ENCODE peak calls at places on chromosomes 3 and 15, in ten cellular contexts. M is heart right ventricle, R is IMR-90, Q is right atrium auricular region, E is aorta, J is substantia nigra, D is GM23338, U is tibial artery, G is lower lobe of right lung, P is ascending aorta. V is an unnamed sample.

GRCh38 chr3:144496116-144496835 is 524.7 kb downstream of the DIPK2A start:
- DNase-seq in M (no peak), R (no peak), Q (no peak), E (no peak), J (no peak), D (no peak), U (no peak), G (no peak), P (no peak), V (no peak)

GRCh38 chr3:45551214-45552010 is 43.1 kb upstream of the LIMD1 start:
- DNase-seq in M (peak), R (peak), Q (peak), E (peak), J (no peak), D (no peak), U (peak), G (no peak), P (peak), V (no peak)

GRCh38 chr3:191019855-191020254 is 157.4 kb upstream of the GMNC start:
- DNase-seq in M (no peak), R (no peak), Q (no peak), E (no peak), J (no peak), D (no peak), U (no peak), G (no peak), P (no peak), V (no peak)

GRCh38 chr15:74573987-74574386 is 33.0 kb downstream of the ARID3B start:
- DNase-seq in M (no peak), R (peak), Q (no peak), E (no peak), J (no peak), D (no peak), U (no peak), G (no peak), P (no peak), V (no peak)

GRCh38 chr3:169710619-169711018 is 47.1 kb upstream of the MECOM start:
- DNase-seq in M (no peak), R (peak), Q (no peak), E (no peak), J (no peak), D (no peak), U (no peak), G (no peak), P (no peak), V (no peak)

GRCh38 chr3:179842061-179842460 is 189.2 kb downstream of the USP13 start:
- DNase-seq in M (no peak), R (peak), Q (no peak), E (no peak), J (no peak), D (peak), U (no peak), G (no peak), P (no peak), V (no peak)

GRCh38 chr3:134085034-134085775 is 55.5 kb upstream of the SLCO2A1 start:
- DNase-seq in M (no peak), R (peak), Q (no peak), E (no peak), J (no peak), D (no peak), U (no peak), G (no peak), P (no peak), V (no peak)

GRCh38 chr15:37824717-37825382 is 109.6 kb upstream of the TMCO5A start:
- DNase-seq in M (no peak), R (peak), Q (no peak), E (no peak), J (no peak), D (no peak), U (no peak), G (no peak), P (no peak), V (no peak)

GRCh38 chr3:134852893-134853351 is 57.9 kb downstream of the EPHB1 start:
- DNase-seq in M (no peak), R (no peak), Q (no peak), E (peak), J (no peak), D (no peak), U (no peak), G (no peak), P (peak), V (peak)

GRCh38 chr3:63228087-63228486 is 50.0 kb upstream of the SYNPR start:
- DNase-seq in M (no peak), R (no peak), Q (no peak), E (no peak), J (no peak), D (no peak), U (no peak), G (no peak), P (no peak), V (no peak)

GRCh38 chr3:141425523-141426233 is 57.4 kb downstream of the ZBTB38 start:
- DNase-seq in M (no peak), R (peak), Q (no peak), E (no peak), J (no peak), D (no peak), U (no peak), G (no peak), P (no peak), V (no peak)

GRCh38 chr3:69339766-69340165 is 46.1 kb downstream of the FRMD4B start:
- DNase-seq in M (peak), R (no peak), Q (no peak), E (peak), J (no peak), D (no peak), U (peak), G (peak), P (no peak), V (no peak)

GRCh38 chr3:135929670-135930069 is 35.9 kb upstream of the PPP2R3A start:
- DNase-seq in M (peak), R (peak), Q (no peak), E (no peak), J (no peak), D (no peak), U (peak), G (no peak), P (no peak), V (no peak)

GRCh38 chr3:127074900-127075360 is 92.0 kb downstream of the PLXNA1 start:
- DNase-seq in M (no peak), R (peak), Q (no peak), E (peak), J (no peak), D (peak), U (peak), G (peak), P (peak), V (no peak)

GRCh38 chr3:108345492-108346205 is 49.3 kb downstream of the HHLA2 start:
- DNase-seq in M (no peak), R (peak), Q (no peak), E (no peak), J (no peak), D (peak), U (no peak), G (no peak), P (no peak), V (no peak)

GRCh38 chr3:168884353-168884903 is 779.1 kb downstream of the MECOM start:
- DNase-seq in M (peak), R (peak), Q (no peak), E (peak), J (no peak), D (no peak), U (peak), G (no peak), P (peak), V (no peak)

GRCh38 chr3:53005854-53006513 is 39.9 kb downstream of the SFMBT1 start:
- DNase-seq in M (no peak), R (no peak), Q (no peak), E (no peak), J (no peak), D (no peak), U (no peak), G (no peak), P (no peak), V (no peak)

GRCh38 chr3:40615916-40616315 is 91.2 kb downstream of the ZNF621 start:
- DNase-seq in M (no peak), R (no peak), Q (no peak), E (no peak), J (no peak), D (peak), U (no peak), G (no peak), P (no peak), V (no peak)

GRCh38 chr3:100899440-100900091 is 93.7 kb downstream of the ABI3BP start:
- DNase-seq in M (no peak), R (no peak), Q (no peak), E (no peak), J (no peak), D (no peak), U (no peak), G (no peak), P (no peak), V (no peak)

GRCh38 chr3:74904646-74905045 is 290.2 kb upstream of the CNTN3 start:
- DNase-seq in M (no peak), R (no peak), Q (no peak), E (no peak), J (no peak), D (no peak), U (no peak), G (no peak), P (no peak), V (no peak)

GRCh38 chr15:69039516-69040225 is 25.2 kb downstream of the NOX5 start:
- DNase-seq in M (no peak), R (no peak), Q (no peak), E (no peak), J (no peak), D (no peak), U (no peak), G (no peak), P (peak), V (no peak)

GRCh38 chr3:188323067-188323842 is 169.3 kb downstream of the LPP start:
- DNase-seq in M (no peak), R (no peak), Q (no peak), E (no peak), J (no peak), D (no peak), U (no peak), G (no peak), P (no peak), V (no peak)

GRCh38 chr15:57565326-57565725 is 26.4 kb upstream of the MYZAP start:
- DNase-seq in M (no peak), R (peak), Q (no peak), E (no peak), J (no peak), D (peak), U (no peak), G (no peak), P (no peak), V (no peak)

GRCh38 chr3:60707452-60708020 is 543.7 kb downstream of the FHIT start:
- DNase-seq in M (no peak), R (peak), Q (no peak), E (no peak), J (no peak), D (no peak), U (no peak), G (no peak), P (no peak), V (no peak)

GRCh38 chr3:188510366-188510765 is 356.4 kb downstream of the LPP start:
- DNase-seq in M (no peak), R (peak), Q (no peak), E (no peak), J (no peak), D (no peak), U (no peak), G (no peak), P (no peak), V (no peak)

GRCh38 chr3:19967208-19967607 is 20.3 kb downstream of the RAB5A start:
- DNase-seq in M (no peak), R (no peak), Q (no peak), E (no peak), J (no peak), D (no peak), U (no peak), G (no peak), P (no peak), V (no peak)

GRCh38 chr3:133038089-133038730 is at the start of gene TMEM108:
- DNase-seq in M (peak), R (peak), Q (peak), E (peak), J (peak), D (peak), U (peak), G (peak), P (peak), V (no peak)

GRCh38 chr15:53511175-53511574 is 248.3 kb downstream of the WDR72 start:
- DNase-seq in M (no peak), R (no peak), Q (no peak), E (no peak), J (no peak), D (no peak), U (no peak), G (no peak), P (no peak), V (no peak)

GRCh38 chr15:80604583-80605506 is 90.3 kb upstream of the ABHD17C start:
- DNase-seq in M (no peak), R (no peak), Q (peak), E (no peak), J (no peak), D (no peak), U (no peak), G (no peak), P (no peak), V (no peak)

GRCh38 chr3:192655040-192655439 is 72.3 kb downstream of the FGF12 start:
- DNase-seq in M (no peak), R (no peak), Q (no peak), E (no peak), J (no peak), D (no peak), U (no peak), G (no peak), P (no peak), V (no peak)

GRCh38 chr3:72010044-72010443 is 225.1 kb upstream of the PROK2 start:
- DNase-seq in M (no peak), R (no peak), Q (no peak), E (no peak), J (no peak), D (no peak), U (no peak), G (no peak), P (no peak), V (no peak)

GRCh38 chr3:141460097-141460704 is 26.6 kb upstream of the RASA2 start:
- DNase-seq in M (peak), R (peak), Q (peak), E (peak), J (peak), D (peak), U (peak), G (peak), P (peak), V (peak)

GRCh38 chr3:174438501-174439156 is 420.5 kb upstream of the NAALADL2 start:
- DNase-seq in M (no peak), R (no peak), Q (no peak), E (no peak), J (no peak), D (no peak), U (no peak), G (no peak), P (no peak), V (no peak)
- H3K27ac ChIP-seq in M (peak), R (peak), Q (peak), E (no peak), J (no peak), D (peak), U (peak), G (peak), P (peak), V (peak)

DNA sequence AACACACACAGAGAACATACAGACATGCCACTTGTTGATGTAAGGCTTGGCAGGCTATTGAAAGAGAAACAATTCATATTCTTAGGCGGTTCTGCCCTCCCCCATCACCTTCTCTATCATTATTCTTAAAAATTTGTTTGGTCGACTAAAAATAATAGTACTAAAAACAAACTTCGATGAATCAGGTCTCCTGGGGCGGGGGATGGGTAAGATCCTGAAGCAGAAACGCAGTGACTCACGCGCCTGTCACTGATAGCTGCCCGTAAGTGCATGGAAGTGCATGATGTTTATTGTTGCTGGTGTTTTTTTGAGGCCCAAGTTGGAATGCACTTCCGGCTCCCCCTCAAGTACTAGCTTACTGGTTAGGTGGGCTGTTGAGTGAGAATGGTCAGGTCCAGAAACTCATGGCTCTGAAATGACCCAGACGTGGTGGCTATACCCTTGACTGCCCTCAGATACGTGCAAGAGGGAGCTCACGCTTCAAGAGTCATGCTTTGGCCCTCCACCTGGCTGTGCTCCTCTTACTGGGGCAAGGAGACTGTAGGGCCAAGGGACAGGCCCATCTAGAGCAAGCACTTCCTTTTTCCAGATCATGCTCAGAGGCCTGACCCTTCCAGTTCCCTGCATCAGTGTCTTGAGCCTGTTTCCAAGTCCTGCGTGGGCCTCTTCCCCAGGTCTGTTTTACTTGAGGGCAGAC is 10.9 kb downstream of the SMAD3 start:
- DNase-seq in M (no peak), R (peak), Q (no peak), E (peak), J (no peak), D (no peak), U (no peak), G (no peak), P (peak), V (no peak)
- H3K27ac ChIP-seq in M (no peak), R (peak), Q (peak), E (no peak), J (no peak), D (no peak), U (no peak), G (peak), P (peak), V (peak)

GRCh38 chr15:78875107-78875914 is 2.6 kb downstream of the MORF4L1 start:
- DNase-seq in M (no peak), R (peak), Q (no peak), E (no peak), J (no peak), D (no peak), U (no peak), G (no peak), P (no peak), V (no peak)
- H3K27ac ChIP-seq in M (peak), R (peak), Q (peak), E (peak), J (no peak), D (peak), U (peak), G (peak), P (peak), V (peak)

GRCh38 chr15:96338772-96339661 is 8.5 kb downstream of the NR2F2 start:
- DNase-seq in M (no peak), R (no peak), Q (no peak), E (no peak), J (no peak), D (peak), U (no peak), G (no peak), P (no peak), V (no peak)
- H3K27ac ChIP-seq in M (peak), R (peak), Q (peak), E (peak), J (peak), D (no peak), U (peak), G (peak), P (peak), V (peak)

GRCh38 chr3:115100172-115100571 is 46.9 kb downstream of the ZBTB20 start:
- DNase-seq in M (peak), R (peak), Q (no peak), E (no peak), J (peak), D (peak), U (no peak), G (no peak), P (no peak), V (no peak)

GRCh38 chr3:115098354-115099073 is 48.6 kb downstream of the ZBTB20 start:
- DNase-seq in M (no peak), R (no peak), Q (no peak), E (no peak), J (no peak), D (no peak), U (no peak), G (no peak), P (no peak), V (no peak)

GRCh38 chr3:115099115-115099884 is 47.8 kb downstream of the ZBTB20 start:
- DNase-seq in M (no peak), R (peak), Q (no peak), E (no peak), J (no peak), D (no peak), U (no peak), G (no peak), P (no peak), V (no peak)

GRCh38 chr3:115095236-115095635 is 51.9 kb downstream of the ZBTB20 start:
- DNase-seq in M (no peak), R (no peak), Q (no peak), E (no peak), J (no peak), D (no peak), U (no peak), G (no peak), P (no peak), V (no peak)

DNA sequence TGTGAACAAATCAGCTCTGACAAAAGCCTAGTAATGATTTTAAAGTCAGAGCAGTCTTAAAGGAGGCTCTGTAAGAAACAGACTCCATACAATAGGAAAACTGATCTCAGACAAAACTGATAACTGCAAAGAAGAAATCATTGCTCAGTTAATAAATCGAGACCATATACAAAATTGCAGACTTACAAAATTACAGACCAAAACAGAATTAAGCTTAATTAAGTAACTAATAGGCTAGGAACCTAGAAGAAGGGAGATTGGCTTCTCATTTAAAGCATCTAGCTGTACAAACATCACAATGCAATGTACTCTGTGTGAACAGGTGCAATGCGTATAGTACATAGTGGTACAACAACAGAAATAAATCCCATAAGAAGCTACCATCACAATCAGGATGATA is 46.3 kb downstream of the ZBTB20 start:
- DNase-seq in M (no peak), R (no peak), Q (no peak), E (no peak), J (no peak), D (no peak), U (no peak), G (no peak), P (no peak), V (no peak)
- H3K27ac ChIP-seq in M (peak), R (no peak), Q (peak), E (no peak), J (peak), D (no peak), U (peak), G (peak), P (no peak), V (no peak)

DNA sequence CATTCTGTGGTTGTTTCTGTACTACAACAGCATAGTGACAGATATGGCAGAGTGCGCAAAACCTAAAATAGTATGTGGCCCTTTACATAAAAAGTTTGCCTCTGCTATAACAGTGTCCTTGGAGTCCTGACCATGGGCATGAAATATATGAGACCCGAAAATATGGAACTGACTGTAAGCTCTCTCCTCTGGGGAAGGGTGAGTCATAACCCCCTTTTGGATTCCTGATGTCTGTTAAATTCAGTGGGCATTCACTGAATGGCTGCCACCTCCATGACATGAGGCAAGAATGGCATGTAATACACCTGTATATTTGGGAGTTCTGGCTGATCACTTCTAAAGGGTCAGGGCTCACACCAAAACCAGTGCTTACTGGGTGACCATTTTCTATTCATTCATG is 6.1 kb downstream of the TBC1D2B start:
- DNase-seq in M (no peak), R (no peak), Q (no peak), E (no peak), J (no peak), D (no peak), U (no peak), G (no peak), P (no peak), V (no peak)
- H3K27ac ChIP-seq in M (peak), R (no peak), Q (peak), E (no peak), J (no peak), D (no peak), U (peak), G (peak), P (peak), V (peak)

DNA sequence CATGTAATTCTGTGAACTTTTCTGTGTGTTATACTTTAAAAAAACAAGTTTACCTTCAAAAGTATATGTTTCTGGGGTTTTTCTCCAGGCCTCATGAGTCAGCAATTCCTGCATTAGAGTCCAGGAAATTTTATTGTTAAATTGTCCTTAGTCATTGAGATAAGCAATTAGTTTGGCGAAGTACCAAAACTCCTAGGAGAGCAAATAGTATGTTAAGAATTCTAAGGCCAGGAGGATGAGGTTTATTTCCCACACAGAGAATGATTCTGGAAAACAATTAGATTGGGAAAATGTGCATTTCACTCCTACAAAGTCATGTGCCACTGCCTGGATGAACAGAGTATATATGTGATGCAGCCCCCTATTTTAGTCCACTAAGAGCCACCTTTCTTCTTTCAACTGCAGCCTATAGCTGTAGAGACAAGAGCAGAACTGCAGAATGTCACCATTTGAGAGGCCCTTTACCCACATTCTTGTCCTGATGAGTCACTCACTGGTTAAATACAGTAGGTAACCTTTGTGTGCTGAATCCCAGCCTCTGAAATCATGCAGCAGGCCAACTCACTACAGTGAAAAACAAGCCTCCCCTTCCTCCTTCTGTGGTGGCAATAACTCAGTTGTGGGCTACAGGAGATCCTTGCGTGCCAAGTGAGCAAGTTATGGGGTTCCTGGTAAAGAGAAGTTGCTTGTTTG is 452.8 kb upstream of the THBS1 start:
- DNase-seq in M (no peak), R (peak), Q (no peak), E (no peak), J (no peak), D (peak), U (no peak), G (no peak), P (no peak), V (no peak)
- H3K27ac ChIP-seq in M (peak), R (peak), Q (peak), E (no peak), J (no peak), D (no peak), U (no peak), G (peak), P (no peak), V (peak)

V was measured in esophagus squamous epithelium.